ENCODE peak calls at places on chromosomes 2 and 18, in five cellular contexts. One of them, this sample, is unnamed.
A peak's percentile ranks its signal among the peaks of the same experiment; 100 is the strongest.

GRCh38 chr2:205774028-205774427 is 91.7 kb downstream of the NRP2 start:
- DNase-seq in H1: no peak
- DNase-seq in HCT116: no peak
- DNase-seq in K562: no peak
- DNase-seq in SK-N-SH: no peak
- DNase-seq in this sample: no peak

GRCh38 chr2:66840321-66841014 is 405.5 kb downstream of the MEIS1 start:
- DNase-seq in K562: no peak
- DNase-seq in HCT116: no peak
- DNase-seq in H1: no peak
- DNase-seq in SK-N-SH: no peak
- DNase-seq in this sample: no peak

GRCh38 chr18:10579079-10579867 is 53.4 kb downstream of the NAPG start:
- DNase-seq in HCT116: no peak
- DNase-seq in SK-N-SH: no peak
- DNase-seq in H1: no peak
- DNase-seq in K562: peak; percentile 12
- DNase-seq in this sample: no peak

GRCh38 chr2:97267411-97268074 is 154.6 kb downstream of the ANKRD36 start:
- DNase-seq in H1: no peak
- DNase-seq in HCT116: no peak
- DNase-seq in SK-N-SH: no peak
- DNase-seq in K562: peak; percentile 7
- DNase-seq in this sample: no peak

GRCh38 chr2:130797493-130798435 is 39.0 kb upstream of the ARHGEF4 start:
- DNase-seq in H1: peak; percentile 67
- DNase-seq in K562: peak; percentile 88
- DNase-seq in HCT116: peak; percentile 61
- DNase-seq in SK-N-SH: peak; percentile 93
- DNase-seq in this sample: peak; percentile 85

GRCh38 chr2:157257312-157258252 is at the start of gene GALNT5:
- DNase-seq in K562: peak; percentile 72
- DNase-seq in H1: no peak
- DNase-seq in SK-N-SH: no peak
- DNase-seq in HCT116: no peak
- DNase-seq in this sample: no peak

GRCh38 chr2:67013821-67014220 is 383.3 kb upstream of the ETAA1 start:
- DNase-seq in H1: no peak
- DNase-seq in K562: no peak
- DNase-seq in HCT116: no peak
- DNase-seq in SK-N-SH: no peak
- DNase-seq in this sample: no peak

GRCh38 chr2:2871480-2872308 is 505.9 kb downstream of the EIPR1 start:
- DNase-seq in H1: no peak
- DNase-seq in SK-N-SH: no peak
- DNase-seq in K562: no peak
- DNase-seq in HCT116: no peak
- DNase-seq in this sample: no peak

GRCh38 chr2:108413731-108414130 is 35.3 kb upstream of the GCC2 start:
- DNase-seq in HCT116: no peak
- DNase-seq in SK-N-SH: no peak
- DNase-seq in K562: no peak
- DNase-seq in H1: no peak
- DNase-seq in this sample: no peak

GRCh38 chr2:104766683-104767082 is 87.2 kb upstream of the POU3F3 start:
- DNase-seq in H1: no peak
- DNase-seq in SK-N-SH: no peak
- DNase-seq in K562: no peak
- DNase-seq in HCT116: no peak
- DNase-seq in this sample: no peak

GRCh38 chr2:58194451-58194850 is 46.7 kb downstream of the FANCL start:
- DNase-seq in HCT116: no peak
- DNase-seq in K562: no peak
- DNase-seq in SK-N-SH: no peak
- DNase-seq in H1: no peak
- DNase-seq in this sample: no peak

GRCh38 chr2:193810533-193810932 is 1615.8 kb upstream of the TMEFF2 start:
- DNase-seq in K562: no peak
- DNase-seq in SK-N-SH: no peak
- DNase-seq in HCT116: no peak
- DNase-seq in H1: no peak
- DNase-seq in this sample: no peak

GRCh38 chr2:110748489-110748867 is 16.1 kb downstream of the ACOXL start:
- DNase-seq in SK-N-SH: no peak
- DNase-seq in HCT116: no peak
- DNase-seq in H1: no peak
- DNase-seq in K562: no peak
- DNase-seq in this sample: peak; percentile 30

GRCh38 chr2:126145752-126146151 is 510.2 kb upstream of the GYPC start:
- DNase-seq in H1: no peak
- DNase-seq in SK-N-SH: no peak
- DNase-seq in HCT116: no peak
- DNase-seq in K562: no peak
- DNase-seq in this sample: no peak

GRCh38 chr2:3110555-3110954 is 267.1 kb downstream of the EIPR1 start:
- DNase-seq in H1: no peak
- DNase-seq in SK-N-SH: no peak
- DNase-seq in HCT116: no peak
- DNase-seq in K562: no peak
- DNase-seq in this sample: no peak

GRCh38 chr2:230939691-230940475 is 14.8 kb upstream of the GPR55 start:
- DNase-seq in H1: no peak
- DNase-seq in HCT116: no peak
- DNase-seq in SK-N-SH: no peak
- DNase-seq in K562: no peak
- DNase-seq in this sample: no peak

GRCh38 chr2:42238644-42239288 is 69.6 kb downstream of the EML4 start:
- DNase-seq in SK-N-SH: no peak
- DNase-seq in H1: peak; percentile 23
- DNase-seq in HCT116: peak; percentile 6
- DNase-seq in K562: no peak
- DNase-seq in this sample: no peak

GRCh38 chr2:134245340-134245984 is 8.4 kb upstream of the MGAT5 start:
- DNase-seq in HCT116: peak; percentile 35
- DNase-seq in H1: no peak
- DNase-seq in K562: peak; percentile 35
- DNase-seq in SK-N-SH: peak; percentile 43
- DNase-seq in this sample: peak; percentile 7

GRCh38 chr2:54634564-54635511 is 88.6 kb upstream of the EML6 start:
- DNase-seq in H1: peak; percentile 21
- DNase-seq in K562: no peak
- DNase-seq in HCT116: no peak
- DNase-seq in SK-N-SH: no peak
- DNase-seq in this sample: no peak

GRCh38 chr2:134718956-134719814 is at the start of gene TMEM163:
- DNase-seq in K562: peak; percentile 20
- DNase-seq in HCT116: no peak
- DNase-seq in H1: no peak
- DNase-seq in SK-N-SH: no peak
- DNase-seq in this sample: peak; percentile 17

GRCh38 chr2:20516646-20517341 is 69.9 kb downstream of the RHOB start:
- DNase-seq in HCT116: peak; percentile 44
- DNase-seq in K562: no peak
- DNase-seq in H1: no peak
- DNase-seq in SK-N-SH: no peak
- DNase-seq in this sample: no peak

GRCh38 chr2:53286336-53286735 is 481.3 kb upstream of the CHAC2 start:
- DNase-seq in HCT116: no peak
- DNase-seq in H1: no peak
- DNase-seq in SK-N-SH: no peak
- DNase-seq in K562: no peak
- DNase-seq in this sample: no peak

DNA sequence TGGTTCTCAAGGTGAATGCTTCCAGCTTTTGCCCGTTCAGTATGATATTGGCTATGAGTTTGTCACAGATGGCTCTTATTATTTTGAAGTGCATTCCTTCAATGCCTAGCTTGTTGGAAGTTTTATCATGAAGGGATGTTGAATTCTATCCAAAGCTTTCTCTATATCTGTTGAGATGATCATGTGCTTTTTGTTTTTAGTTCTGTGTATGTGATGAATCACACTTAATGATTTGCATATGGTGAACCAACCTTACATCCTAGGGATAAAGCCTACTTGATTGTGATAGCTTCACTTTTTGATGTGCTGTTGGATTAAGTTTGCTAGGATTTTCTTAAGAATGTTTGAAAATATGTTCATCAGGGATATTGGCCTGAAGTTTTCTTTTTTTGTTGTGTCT is 112.1 kb downstream of the MBD2 start:
- DNase-seq in H1: no peak
- DNase-seq in K562: no peak
- DNase-seq in HCT116: no peak
- DNase-seq in SK-N-SH: no peak
- DNase-seq in this sample: no peak
- TF ChIP-seq JUND in H1: no peak
- TF ChIP-seq JUND in K562: no peak
- TF ChIP-seq JUND in HCT116: no peak
- TF ChIP-seq JUND in SK-N-SH: no peak
- TF ChIP-seq JUND in this sample: no peak

GRCh38 chr2:29477186-29477585 is 362.0 kb downstream of the CLIP4 start:
- DNase-seq in SK-N-SH: no peak
- DNase-seq in K562: no peak
- DNase-seq in HCT116: no peak
- DNase-seq in H1: no peak
- DNase-seq in this sample: no peak

GRCh38 chr2:29479566-29479965 is 364.4 kb downstream of the CLIP4 start:
- DNase-seq in HCT116: no peak
- DNase-seq in H1: no peak
- DNase-seq in SK-N-SH: no peak
- DNase-seq in K562: no peak
- DNase-seq in this sample: no peak

GRCh38 chr2:29480423-29480822 is 365.2 kb downstream of the CLIP4 start:
- DNase-seq in K562: peak; percentile 42
- DNase-seq in H1: no peak
- DNase-seq in SK-N-SH: peak; percentile 73
- DNase-seq in HCT116: no peak
- DNase-seq in this sample: no peak

GRCh38 chr2:29481313-29481712 is 366.1 kb downstream of the CLIP4 start:
- DNase-seq in SK-N-SH: no peak
- DNase-seq in K562: no peak
- DNase-seq in HCT116: no peak
- DNase-seq in H1: no peak
- DNase-seq in this sample: no peak

GRCh38 chr2:29478641-29479040 is 363.4 kb downstream of the CLIP4 start:
- DNase-seq in K562: no peak
- DNase-seq in HCT116: no peak
- DNase-seq in SK-N-SH: no peak
- DNase-seq in H1: no peak
- DNase-seq in this sample: no peak
- TF ChIP-seq JUND in K562: no peak
- TF ChIP-seq JUND in HCT116: no peak
- TF ChIP-seq JUND in SK-N-SH: no peak
- TF ChIP-seq JUND in H1: no peak
- TF ChIP-seq JUND in this sample: no peak

GRCh38 chr2:65045651-65046050 is 10.6 kb upstream of the CEP68 start:
- DNase-seq in K562: no peak
- DNase-seq in HCT116: no peak
- DNase-seq in H1: peak; percentile 70
- DNase-seq in SK-N-SH: no peak
- DNase-seq in this sample: no peak

GRCh38 chr2:65044097-65044735 is 12.0 kb upstream of the CEP68 start:
- DNase-seq in H1: no peak
- DNase-seq in SK-N-SH: no peak
- DNase-seq in HCT116: no peak
- DNase-seq in K562: no peak
- DNase-seq in this sample: no peak

GRCh38 chr2:65040414-65041261 is 15.6 kb upstream of the CEP68 start:
- DNase-seq in SK-N-SH: peak; percentile 79
- DNase-seq in K562: peak; percentile 81
- DNase-seq in HCT116: peak; percentile 69
- DNase-seq in H1: no peak
- DNase-seq in this sample: peak; percentile 82

GRCh38 chr2:65039640-65040039 is 16.6 kb upstream of the CEP68 start:
- DNase-seq in SK-N-SH: no peak
- DNase-seq in K562: no peak
- DNase-seq in H1: no peak
- DNase-seq in HCT116: no peak
- DNase-seq in this sample: no peak

DNA sequence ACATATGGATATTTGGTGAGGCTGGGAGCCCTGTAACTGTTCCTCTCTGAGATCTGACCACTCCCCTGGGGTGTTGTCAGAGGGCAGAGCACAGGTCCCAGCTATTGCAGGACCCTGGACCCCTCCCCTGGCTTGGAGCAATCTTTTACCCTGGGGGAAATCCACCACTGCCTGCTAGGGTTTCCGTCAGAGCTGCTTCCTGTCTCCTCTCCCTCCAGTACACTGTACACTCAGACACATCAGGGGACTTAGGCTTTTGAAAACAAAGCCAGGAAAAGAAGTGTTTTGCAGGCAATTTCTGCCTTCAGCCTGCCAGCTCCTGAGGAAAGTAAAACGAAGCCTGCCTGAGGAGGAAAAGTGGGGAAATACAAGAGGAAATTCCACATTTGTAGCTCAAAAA is 13.2 kb upstream of the CEP68 start:
- DNase-seq in H1: no peak
- DNase-seq in K562: no peak
- DNase-seq in SK-N-SH: no peak
- DNase-seq in HCT116: no peak
- DNase-seq in this sample: no peak
- TF ChIP-seq JUND in H1: no peak
- TF ChIP-seq JUND in K562: no peak
- TF ChIP-seq JUND in SK-N-SH: no peak
- TF ChIP-seq JUND in HCT116: no peak
- TF ChIP-seq JUND in this sample: no peak

GRCh38 chr2:65599693-65600092 is 167.3 kb upstream of the SPRED2 start:
- DNase-seq in H1: no peak
- DNase-seq in K562: no peak
- DNase-seq in SK-N-SH: no peak
- DNase-seq in HCT116: no peak
- DNase-seq in this sample: no peak

GRCh38 chr2:65604246-65604645 is 171.8 kb upstream of the SPRED2 start:
- DNase-seq in K562: no peak
- DNase-seq in H1: no peak
- DNase-seq in HCT116: no peak
- DNase-seq in SK-N-SH: no peak
- DNase-seq in this sample: peak; percentile 11

GRCh38 chr2:65598240-65598639 is 165.8 kb upstream of the SPRED2 start:
- DNase-seq in SK-N-SH: no peak
- DNase-seq in K562: no peak
- DNase-seq in H1: no peak
- DNase-seq in HCT116: no peak
- DNase-seq in this sample: no peak

GRCh38 chr2:65605427-65606058 is 173.1 kb upstream of the SPRED2 start:
- DNase-seq in SK-N-SH: no peak
- DNase-seq in K562: no peak
- DNase-seq in HCT116: no peak
- DNase-seq in H1: no peak
- DNase-seq in this sample: no peak

DNA sequence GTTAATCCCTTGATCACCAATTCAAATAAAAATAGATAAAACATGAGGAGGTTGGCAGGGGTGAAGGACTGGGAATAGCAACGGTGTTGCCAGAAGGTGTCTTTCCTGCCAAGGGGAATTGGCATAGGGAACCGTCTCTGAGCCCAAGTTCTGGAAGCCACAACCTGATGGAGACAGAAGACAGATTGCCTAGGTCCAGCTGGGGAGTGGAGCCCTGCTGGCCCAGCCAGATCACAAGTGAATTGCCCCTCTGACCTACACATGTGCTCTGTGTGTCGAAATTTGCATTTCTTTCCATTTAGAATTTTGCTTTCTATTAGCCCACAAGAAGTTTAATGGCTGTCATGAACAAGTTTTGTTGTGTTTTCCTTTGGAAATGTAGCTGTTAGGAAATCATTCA is 170.5 kb upstream of the SPRED2 start:
- DNase-seq in SK-N-SH: no peak
- DNase-seq in H1: no peak
- DNase-seq in K562: no peak
- DNase-seq in HCT116: no peak
- DNase-seq in this sample: no peak
- TF ChIP-seq JUND in SK-N-SH: no peak
- TF ChIP-seq JUND in H1: no peak
- TF ChIP-seq JUND in K562: no peak
- TF ChIP-seq JUND in HCT116: no peak
- TF ChIP-seq JUND in this sample: no peak